ENCODE peak calls at places on chromosome 19, in ten cellular contexts. E is activated CD4-positive, alpha-beta T cell treated with anti-CD3 and anti-CD28 coated beads, Interleukin-2, amount 50 U/mL, for 48 hours; T is bronchial epithelial cell; N is RWPE1; R is stimulated activated CD8-positive, alpha-beta memory T cell treated with anti-CD3 and anti-CD28 coated beads, Interleukin-4, amount 100 ng/mL, for 24 hours; O is posterior cingulate gyrus; G is CD8-positive, alpha-beta T cell; C is HT-29; U is mesendoderm; L is type B pancreatic cell. M is an unnamed sample.
A peak's percentile ranks its signal among the peaks of the same experiment; 100 is the strongest.

GRCh38 chr19:15194938-15195337 is 5.9 kb downstream of the NOTCH3 start:
- DNase-seq in E (no peak), T (peak; percentile 61), N (no peak), R (no peak), O (no peak), G (no peak), C (no peak), U (no peak), L (no peak), M (no peak)

GRCh38 chr19:852136-853013 is at the start of gene ELANE:
- DNase-seq in E (no peak), T (no peak), N (no peak), R (no peak), O (no peak), G (no peak), C (no peak), U (no peak), L (peak; percentile 68), M (no peak)

GRCh38 chr19:33302974-33303790 is 848 bp upstream of the CEBPA start:
- DNase-seq in E (no peak), T (no peak), N (peak; percentile 47), R (no peak), O (no peak), G (no peak), C (peak; percentile 74), U (peak; percentile 69), L (peak; percentile 76), M (no peak)

GRCh38 chr19:29324717-29325116 is 111.8 kb upstream of the UQCRFS1 start:
- DNase-seq in E (no peak), T (no peak), N (no peak), R (no peak), O (no peak), G (no peak), C (no peak), U (no peak), L (peak; percentile 40), M (no peak)

GRCh38 chr19:50555447-50556235 is 12.6 kb downstream of the LRRC4B start:
- DNase-seq in E (no peak), T (no peak), N (no peak), R (no peak), O (no peak), G (no peak), C (no peak), U (peak; percentile 77), L (no peak), M (no peak)

GRCh38 chr19:51064534-51065220 is at the start of gene KLK13:
- DNase-seq in E (no peak), T (peak; percentile 16), N (peak; percentile 68), R (no peak), O (no peak), G (no peak), C (peak; percentile 17), U (peak; percentile 84), L (no peak), M (no peak)

GRCh38 chr19:12331211-12331941 is 2.1 kb downstream of the ZNF563 start:
- DNase-seq in E (peak; percentile 85), T (no peak), N (no peak), R (peak; percentile 56), O (no peak), G (peak; percentile 42), C (no peak), U (no peak), L (no peak), M (no peak)

GRCh38 chr19:1360126-1360817 is 23.4 kb upstream of the NDUFS7 start:
- DNase-seq in E (no peak), T (no peak), N (no peak), R (no peak), O (no peak), G (no peak), C (no peak), U (no peak), L (no peak), M (no peak)

GRCh38 chr19:33207040-33207620 is 13.0 kb downstream of the LRP3 start:
- DNase-seq in E (no peak), T (no peak), N (no peak), R (no peak), O (no peak), G (no peak), C (no peak), U (no peak), L (no peak), M (no peak)

GRCh38 chr19:32908641-32909190 is 39.1 kb upstream of the SLC7A9 start:
- DNase-seq in E (no peak), T (peak; percentile 15), N (no peak), R (no peak), O (no peak), G (no peak), C (no peak), U (peak; percentile 48), L (no peak), M (no peak)

GRCh38 chr19:13056052-13056660 is 46.5 kb downstream of the LYL1 start:
- DNase-seq in E (no peak), T (peak; percentile 71), N (peak; percentile 94), R (no peak), O (no peak), G (no peak), C (peak; percentile 78), U (peak; percentile 85), L (peak; percentile 80), M (no peak)

GRCh38 chr19:36898422-36898821 is 17.7 kb downstream of the ZNF829 start:
- DNase-seq in E (no peak), T (no peak), N (no peak), R (no peak), O (no peak), G (no peak), C (no peak), U (no peak), L (no peak), M (no peak)

GRCh38 chr19:48258350-48258749 is 2.6 kb upstream of the CARD8 start:
- DNase-seq in E (no peak), T (peak; percentile 16), N (no peak), R (no peak), O (no peak), G (peak; percentile 21), C (no peak), U (no peak), L (no peak), M (peak; percentile 50)

GRCh38 chr19:39918183-39918651 is 16.2 kb downstream of the FCGBP start:
- DNase-seq in E (no peak), T (no peak), N (no peak), R (no peak), O (no peak), G (no peak), C (no peak), U (no peak), L (peak; percentile 64), M (no peak)

GRCh38 chr19:6318772-6319171 is 14.6 kb downstream of the ACER1 start:
- DNase-seq in E (peak; percentile 16), T (peak; percentile 33), N (peak; percentile 45), R (no peak), O (no peak), G (no peak), C (no peak), U (no peak), L (no peak), M (no peak)

GRCh38 chr19:35670686-35671085 is 4.4 kb downstream of the UPK1A start:
- DNase-seq in E (no peak), T (no peak), N (no peak), R (no peak), O (no peak), G (no peak), C (no peak), U (no peak), L (no peak), M (no peak)

GRCh38 chr19:48982280-48982679 is 10.8 kb downstream of the GYS1 start:
- DNase-seq in E (no peak), T (no peak), N (no peak), R (no peak), O (no peak), G (no peak), C (no peak), U (no peak), L (no peak), M (no peak)

GRCh38 chr19:39704181-39705044 is at the start of gene LGALS14:
- DNase-seq in E (no peak), T (no peak), N (no peak), R (no peak), O (no peak), G (no peak), C (no peak), U (peak; percentile 21), L (no peak), M (no peak)

GRCh38 chr19:55552620-55553019 is 7.3 kb upstream of the SBK3 start:
- DNase-seq in E (no peak), T (peak; percentile 41), N (no peak), R (no peak), O (no peak), G (no peak), C (no peak), U (no peak), L (no peak), M (no peak)

GRCh38 chr19:53037101-53038097 is 7.1 kb upstream of the ERVV-2 start:
- DNase-seq in E (no peak), T (peak; percentile 8), N (peak; percentile 64), R (no peak), O (no peak), G (peak; percentile 8), C (no peak), U (no peak), L (no peak), M (no peak)

GRCh38 chr19:55340144-55340783 is 588 bp downstream of the KMT5C start:
- DNase-seq in E (peak; percentile 24), T (no peak), N (no peak), R (no peak), O (no peak), G (peak; percentile 25), C (peak; percentile 65), U (peak; percentile 45), L (no peak), M (no peak)

GRCh38 chr19:48466571-48467325 is 2.4 kb upstream of the CYTH2 start:
- DNase-seq in E (no peak), T (peak; percentile 60), N (no peak), R (no peak), O (no peak), G (no peak), C (no peak), U (no peak), L (no peak), M (no peak)

GRCh38 chr19:4066682-4067395 is at the start of gene ZBTB7A:
- DNase-seq in E (peak; percentile 72), T (peak; percentile 55), N (no peak), R (no peak), O (peak; percentile 64), G (peak; percentile 80), C (peak; percentile 66), U (peak; percentile 63), L (no peak), M (peak; percentile 83)

GRCh38 chr19:37077615-37077928 is 661 bp upstream of the ZNF420 start:
- DNase-seq in E (no peak), T (no peak), N (no peak), R (no peak), O (no peak), G (no peak), C (no peak), U (no peak), L (no peak), M (no peak)

GRCh38 chr19:33238750-33239149 is 13.1 kb upstream of the SLC7A10 start:
- DNase-seq in E (no peak), T (no peak), N (no peak), R (no peak), O (no peak), G (no peak), C (no peak), U (no peak), L (no peak), M (no peak)

GRCh38 chr19:15108145-15108844 is 1.1 kb downstream of the SYDE1 start:
- DNase-seq in E (no peak), T (no peak), N (no peak), R (no peak), O (no peak), G (no peak), C (no peak), U (peak; percentile 65), L (no peak), M (no peak)

GRCh38 chr19:43901395-43902390 is 33.4 kb downstream of the ZNF45 start:
- DNase-seq in E (peak; percentile 70), T (peak; percentile 71), N (peak; percentile 61), R (peak; percentile 60), O (peak; percentile 80), G (peak; percentile 65), C (no peak), U (peak; percentile 94), L (peak; percentile 80), M (peak; percentile 62)